ENCODE peak calls at places on chromosome 7, in seven cellular contexts. One of them, this sample, is unnamed.

GRCh38 chr7:117555260-117555659 is 75.4 kb downstream of the CFTR start:
- DNase-seq in GM12878: no peak
- DNase-seq in H1: no peak
- DNase-seq in A549: no peak
- DNase-seq in IMR-90: no peak
- DNase-seq in K562: no peak
- DNase-seq in HepG2: no peak
- DNase-seq in this sample: no peak

GRCh38 chr7:20514364-20514763 is 101.1 kb upstream of the ABCB5 start:
- DNase-seq in K562: no peak
- DNase-seq in H1: no peak
- DNase-seq in A549: no peak
- DNase-seq in HepG2: no peak
- DNase-seq in IMR-90: no peak
- DNase-seq in GM12878: peak
- DNase-seq in this sample: peak

GRCh38 chr7:108001759-108002725 is 919 bp downstream of the LAMB1 start:
- DNase-seq in H1: peak
- DNase-seq in A549: no peak
- DNase-seq in HepG2: no peak
- DNase-seq in GM12878: no peak
- DNase-seq in IMR-90: peak
- DNase-seq in K562: no peak
- DNase-seq in this sample: peak

GRCh38 chr7:38410056-38410455 is 136.6 kb upstream of the TARP start:
- DNase-seq in HepG2: no peak
- DNase-seq in K562: no peak
- DNase-seq in IMR-90: no peak
- DNase-seq in H1: no peak
- DNase-seq in GM12878: no peak
- DNase-seq in A549: no peak
- DNase-seq in this sample: no peak

GRCh38 chr7:129882531-129882930 is 70.2 kb downstream of the UBE2H start:
- DNase-seq in HepG2: no peak
- DNase-seq in K562: no peak
- DNase-seq in GM12878: no peak
- DNase-seq in A549: no peak
- DNase-seq in H1: no peak
- DNase-seq in IMR-90: peak
- DNase-seq in this sample: no peak

GRCh38 chr7:100053201-100053600 is 3.6 kb downstream of the ZSCAN21 start:
- DNase-seq in H1: no peak
- DNase-seq in GM12878: no peak
- DNase-seq in A549: peak
- DNase-seq in IMR-90: peak
- DNase-seq in K562: no peak
- DNase-seq in HepG2: peak
- DNase-seq in this sample: peak

GRCh38 chr7:138475377-138475776 is 15.3 kb downstream of the TRIM24 start:
- DNase-seq in H1: no peak
- DNase-seq in A549: no peak
- DNase-seq in IMR-90: no peak
- DNase-seq in GM12878: no peak
- DNase-seq in K562: no peak
- DNase-seq in HepG2: no peak
- DNase-seq in this sample: no peak

GRCh38 chr7:7695418-7695817 is 23.0 kb downstream of the RPA3 start:
- DNase-seq in IMR-90: no peak
- DNase-seq in GM12878: no peak
- DNase-seq in A549: no peak
- DNase-seq in H1: no peak
- DNase-seq in HepG2: no peak
- DNase-seq in K562: no peak
- DNase-seq in this sample: no peak

GRCh38 chr7:46391215-46391614 is 470.1 kb upstream of the IGFBP3 start:
- DNase-seq in K562: no peak
- DNase-seq in H1: no peak
- DNase-seq in GM12878: no peak
- DNase-seq in A549: no peak
- DNase-seq in IMR-90: peak
- DNase-seq in HepG2: no peak
- DNase-seq in this sample: no peak

GRCh38 chr7:81284576-81284975 is 365.7 kb upstream of the SEMA3C start:
- DNase-seq in A549: no peak
- DNase-seq in GM12878: no peak
- DNase-seq in K562: no peak
- DNase-seq in HepG2: no peak
- DNase-seq in IMR-90: peak
- DNase-seq in H1: no peak
- DNase-seq in this sample: no peak

GRCh38 chr7:2048006-2048405 is 184.7 kb downstream of the MAD1L1 start:
- DNase-seq in IMR-90: no peak
- DNase-seq in H1: no peak
- DNase-seq in K562: no peak
- DNase-seq in GM12878: no peak
- DNase-seq in A549: no peak
- DNase-seq in HepG2: no peak
- DNase-seq in this sample: no peak

GRCh38 chr7:142516038-142516501 is 233.2 kb upstream of the PRSS1 start:
- DNase-seq in A549: peak
- DNase-seq in H1: peak
- DNase-seq in IMR-90: peak
- DNase-seq in GM12878: peak
- DNase-seq in K562: peak
- DNase-seq in HepG2: peak
- DNase-seq in this sample: peak
- TF ChIP-seq CTCF in A549: peak
- TF ChIP-seq CTCF in H1: peak
- TF ChIP-seq CTCF in IMR-90: peak
- TF ChIP-seq CTCF in GM12878: peak
- TF ChIP-seq CTCF in K562: peak
- TF ChIP-seq CTCF in HepG2: peak
- TF ChIP-seq CTCF in this sample: peak

DNA sequence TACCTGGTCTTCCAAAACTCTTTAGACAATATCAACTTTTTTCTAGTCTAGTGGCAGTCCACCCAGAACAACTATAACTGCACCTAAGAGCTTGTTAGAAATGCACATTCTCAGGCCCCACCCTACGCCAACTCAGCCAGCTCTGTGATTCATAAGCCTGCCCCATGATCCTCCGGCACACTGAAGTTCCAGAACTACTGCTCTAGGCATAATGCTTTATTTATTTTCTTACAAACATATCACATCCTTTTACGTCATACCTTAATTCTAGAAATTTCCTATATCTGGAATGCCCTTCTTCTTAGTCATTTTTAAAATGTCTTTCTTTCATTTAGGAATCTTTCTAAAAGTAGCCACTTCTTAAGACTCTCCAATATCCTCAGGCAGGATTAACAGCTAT is 480.2 kb downstream of the INHBA start:
- DNase-seq in HepG2: no peak
- DNase-seq in IMR-90: peak
- DNase-seq in K562: no peak
- DNase-seq in H1: no peak
- DNase-seq in A549: no peak
- DNase-seq in GM12878: no peak
- DNase-seq in this sample: no peak
- TF ChIP-seq RFX5 in HepG2: no peak
- TF ChIP-seq RFX5 in IMR-90: no peak
- TF ChIP-seq RFX5 in K562: no peak
- TF ChIP-seq RFX5 in H1: no peak
- TF ChIP-seq RFX5 in A549: no peak
- TF ChIP-seq RFX5 in GM12878: no peak
- TF ChIP-seq RFX5 in this sample: no peak

GRCh38 chr7:18356195-18356645 is 139.3 kb upstream of the HDAC9 start:
- DNase-seq in HepG2: peak
- DNase-seq in A549: peak
- DNase-seq in GM12878: no peak
- DNase-seq in K562: peak
- DNase-seq in H1: no peak
- DNase-seq in IMR-90: peak
- DNase-seq in this sample: peak
- TF ChIP-seq CTCF in HepG2: peak
- TF ChIP-seq CTCF in A549: peak
- TF ChIP-seq CTCF in GM12878: peak
- TF ChIP-seq CTCF in K562: peak
- TF ChIP-seq CTCF in H1: no peak
- TF ChIP-seq CTCF in IMR-90: peak
- TF ChIP-seq CTCF in this sample: peak

DNA sequence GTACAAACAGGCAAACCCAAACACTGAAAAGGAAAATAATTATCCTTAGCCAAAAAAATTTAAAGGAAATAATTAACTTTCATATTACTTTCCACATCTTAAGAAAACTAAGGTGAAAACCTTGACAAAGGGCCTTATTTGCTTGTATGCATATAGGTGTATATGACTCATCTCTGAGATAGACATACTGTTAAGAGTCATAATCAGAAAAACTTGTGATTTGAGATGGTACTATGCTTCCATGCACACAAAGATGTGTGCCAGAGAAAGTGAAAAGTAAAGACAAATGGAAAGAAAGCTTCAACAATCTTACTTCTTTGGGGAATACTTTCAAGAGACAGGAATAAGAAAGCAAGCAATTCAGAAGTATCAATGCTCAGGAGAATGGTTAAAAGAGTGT is 3.3 kb upstream of the CACNA2D1 start:
- DNase-seq in GM12878: no peak
- DNase-seq in H1: no peak
- DNase-seq in A549: no peak
- DNase-seq in HepG2: no peak
- DNase-seq in K562: no peak
- DNase-seq in IMR-90: no peak
- DNase-seq in this sample: no peak
- TF ChIP-seq RFX5 in GM12878: no peak
- TF ChIP-seq RFX5 in H1: no peak
- TF ChIP-seq RFX5 in A549: no peak
- TF ChIP-seq RFX5 in HepG2: no peak
- TF ChIP-seq RFX5 in K562: no peak
- TF ChIP-seq RFX5 in IMR-90: no peak
- TF ChIP-seq RFX5 in this sample: no peak

GRCh38 chr7:5284304-5285281 is 1.9 kb downstream of the SLC29A4 start:
- DNase-seq in A549: peak
- DNase-seq in GM12878: peak
- DNase-seq in HepG2: peak
- DNase-seq in IMR-90: no peak
- DNase-seq in H1: peak
- DNase-seq in K562: peak
- DNase-seq in this sample: peak
- TF ChIP-seq CTCF in A549: peak
- TF ChIP-seq CTCF in GM12878: peak
- TF ChIP-seq CTCF in HepG2: peak
- TF ChIP-seq CTCF in IMR-90: peak
- TF ChIP-seq CTCF in H1: peak
- TF ChIP-seq CTCF in K562: peak
- TF ChIP-seq CTCF in this sample: peak

DNA sequence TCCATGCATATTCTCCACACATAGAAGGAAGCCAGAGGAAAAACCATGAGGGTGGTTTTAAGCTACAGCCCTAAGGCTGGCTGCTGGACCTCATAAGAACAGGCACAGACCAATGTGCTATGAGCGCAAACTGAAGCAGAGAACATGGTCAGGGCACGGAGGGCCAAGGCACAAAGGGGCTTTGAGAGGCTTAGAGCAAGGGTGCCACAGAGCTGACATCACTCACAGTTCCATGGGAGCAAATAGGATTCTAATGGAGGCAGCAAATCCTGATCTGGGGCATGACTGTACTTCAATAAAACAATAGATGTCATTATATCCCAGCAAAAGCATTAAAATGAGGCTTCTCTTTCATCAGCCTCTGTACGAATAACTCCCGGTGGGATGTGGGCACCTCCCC is 162.4 kb downstream of the COBL start:
- DNase-seq in HepG2: no peak
- DNase-seq in K562: no peak
- DNase-seq in IMR-90: no peak
- DNase-seq in H1: no peak
- DNase-seq in GM12878: no peak
- DNase-seq in A549: no peak
- DNase-seq in this sample: no peak
- TF ChIP-seq RFX5 in HepG2: no peak
- TF ChIP-seq RFX5 in K562: no peak
- TF ChIP-seq RFX5 in IMR-90: no peak
- TF ChIP-seq RFX5 in H1: no peak
- TF ChIP-seq RFX5 in GM12878: no peak
- TF ChIP-seq RFX5 in A549: no peak
- TF ChIP-seq RFX5 in this sample: no peak

GRCh38 chr7:115559877-115560276 is 470.7 kb downstream of the TFEC start:
- DNase-seq in H1: no peak
- DNase-seq in K562: no peak
- DNase-seq in HepG2: no peak
- DNase-seq in IMR-90: no peak
- DNase-seq in A549: no peak
- DNase-seq in GM12878: no peak
- DNase-seq in this sample: no peak

GRCh38 chr7:115558186-115558585 is 472.4 kb downstream of the TFEC start:
- DNase-seq in IMR-90: peak
- DNase-seq in HepG2: no peak
- DNase-seq in GM12878: no peak
- DNase-seq in K562: no peak
- DNase-seq in H1: no peak
- DNase-seq in A549: no peak
- DNase-seq in this sample: no peak

GRCh38 chr7:115561341-115562110 is 469.0 kb downstream of the TFEC start:
- DNase-seq in IMR-90: peak
- DNase-seq in HepG2: no peak
- DNase-seq in K562: no peak
- DNase-seq in A549: no peak
- DNase-seq in GM12878: no peak
- DNase-seq in H1: no peak
- DNase-seq in this sample: no peak
- TF ChIP-seq CTCF in IMR-90: peak
- TF ChIP-seq CTCF in HepG2: no peak
- TF ChIP-seq CTCF in K562: no peak
- TF ChIP-seq CTCF in A549: no peak
- TF ChIP-seq CTCF in GM12878: no peak
- TF ChIP-seq CTCF in H1: no peak
- TF ChIP-seq CTCF in this sample: no peak